ENCODE peak calls at places on chromosomes 16 and 17, in eight cellular contexts. G is body of pancreas, A is fibroblast of pulmonary artery, C is A549, X is heart left ventricle, D is fibroblast of villous mesenchyme, E is AG10803, P is hepatocyte. R is an unnamed sample.

GRCh38 chr16:85066346-85066885 is 38.8 kb downstream of the KIAA0513 start:
- DNase-seq in G (no peak), A (no peak), C (no peak), X (peak), D (no peak), E (no peak), P (no peak), R (no peak)

GRCh38 chr16:20814761-20815160 is 8.4 kb downstream of the REXO5 start:
- DNase-seq in G (no peak), A (no peak), C (no peak), X (no peak), D (no peak), E (no peak), P (no peak), R (no peak)

GRCh38 chr17:45394913-45395568 is 37.6 kb downstream of the ARHGAP27 start:
- DNase-seq in G (peak), A (peak), C (peak), X (peak), D (peak), E (peak), P (peak), R (peak)

GRCh38 chr17:559699-560378 is 154.8 kb downstream of the VPS53 start:
- DNase-seq in G (no peak), A (peak), C (no peak), X (no peak), D (peak), E (peak), P (peak), R (no peak)

GRCh38 chr17:67434061-67434525 is 57.0 kb downstream of the PITPNC1 start:
- DNase-seq in G (peak), A (peak), C (no peak), X (peak), D (no peak), E (no peak), P (no peak), R (no peak)

GRCh38 chr16:14196011-14196410 is 124.9 kb downstream of the MRTFB start:
- DNase-seq in G (no peak), A (peak), C (no peak), X (no peak), D (peak), E (no peak), P (no peak), R (no peak)

GRCh38 chr17:70479779-70480178 is 310.4 kb downstream of the KCNJ2 start:
- DNase-seq in G (no peak), A (no peak), C (no peak), X (no peak), D (no peak), E (no peak), P (no peak), R (no peak)

GRCh38 chr16:3459401-3460090 is 16.1 kb downstream of the NAA60 start:
- DNase-seq in G (no peak), A (no peak), C (no peak), X (no peak), D (no peak), E (no peak), P (peak), R (peak)

GRCh38 chr16:67394271-67395104 is 1.2 kb upstream of the TPPP3 start:
- DNase-seq in G (no peak), A (no peak), C (no peak), X (peak), D (no peak), E (no peak), P (peak), R (no peak)

GRCh38 chr17:6460531-6461161 is 16.4 kb downstream of the PIMREG start:
- DNase-seq in G (no peak), A (no peak), C (no peak), X (peak), D (no peak), E (no peak), P (no peak), R (no peak)

GRCh38 chr16:53609536-53609935 is 94.1 kb downstream of the RPGRIP1L start:
- DNase-seq in G (no peak), A (no peak), C (no peak), X (no peak), D (no peak), E (no peak), P (no peak), R (no peak)

DNA sequence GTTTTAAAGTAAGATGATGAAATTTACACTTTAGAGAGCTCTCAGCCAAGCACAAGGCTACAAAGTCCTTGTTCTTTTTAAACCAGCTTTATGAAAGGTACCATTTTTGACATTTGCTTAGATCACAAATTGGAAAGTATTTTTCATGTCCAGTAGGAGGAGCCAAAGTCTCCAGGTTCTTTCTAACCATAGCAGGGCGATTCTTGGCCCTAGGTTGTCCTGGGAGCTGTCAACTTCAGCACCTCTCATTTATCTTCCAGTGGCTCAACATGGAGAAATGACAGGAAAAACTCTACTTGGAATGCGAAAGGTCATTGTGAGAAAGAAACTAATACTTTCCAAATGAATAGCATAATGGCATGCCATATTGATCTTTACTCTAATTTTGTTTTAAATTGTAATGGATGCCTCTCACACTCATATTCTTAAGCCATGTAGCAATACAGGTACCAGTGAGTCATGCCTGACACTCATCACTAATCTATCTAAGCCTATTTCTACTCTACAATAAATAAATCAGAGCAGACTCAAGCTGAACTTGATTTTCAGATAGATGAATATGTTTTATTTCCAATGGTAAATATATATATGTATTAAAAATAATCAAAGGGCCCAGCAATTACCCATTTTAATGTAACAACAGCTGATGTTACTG is 919.1 kb upstream of the EEF2KMT start:
- DNase-seq in G (peak), A (peak), C (peak), X (no peak), D (no peak), E (no peak), P (peak), R (peak)
- TF ChIP-seq CTCF in G (peak), A (no peak), C (peak), X (no peak), D (no peak), E (no peak), P (peak), R (peak)

DNA sequence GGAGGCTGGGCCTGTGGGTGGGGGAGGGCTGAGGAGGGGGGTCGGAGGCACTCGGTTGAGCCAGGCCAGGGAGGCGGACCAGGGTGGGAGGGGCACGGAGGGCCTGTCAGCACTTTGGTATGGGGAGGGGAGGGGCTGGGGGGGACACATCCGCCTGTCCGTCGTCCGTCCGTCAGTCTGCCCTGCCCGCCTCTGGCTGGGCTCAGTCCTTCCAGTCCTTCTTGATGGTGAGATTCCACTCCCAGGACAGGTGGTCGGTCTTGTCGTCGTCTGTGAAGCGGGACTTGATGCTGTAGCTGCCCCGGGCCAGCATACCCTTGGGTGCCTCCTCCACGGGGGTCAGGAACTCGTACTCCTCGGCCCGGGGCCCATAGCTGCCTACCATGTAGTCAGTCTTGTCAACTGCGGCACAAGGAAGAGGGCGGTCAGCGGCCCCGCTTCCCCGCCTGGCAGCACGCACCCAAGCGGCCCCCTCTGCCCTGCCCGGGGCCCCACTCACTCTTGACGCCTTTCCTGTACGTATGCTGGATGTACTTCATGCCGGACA is 2.4 kb downstream of the ARHGDIA start:
- DNase-seq in G (peak), A (peak), C (peak), X (no peak), D (peak), E (peak), P (peak), R (no peak)
- H3K4me3 ChIP-seq in G (no peak), A (peak), C (peak), X (no peak), D (peak), E (peak), P (no peak), R (peak)

DNA sequence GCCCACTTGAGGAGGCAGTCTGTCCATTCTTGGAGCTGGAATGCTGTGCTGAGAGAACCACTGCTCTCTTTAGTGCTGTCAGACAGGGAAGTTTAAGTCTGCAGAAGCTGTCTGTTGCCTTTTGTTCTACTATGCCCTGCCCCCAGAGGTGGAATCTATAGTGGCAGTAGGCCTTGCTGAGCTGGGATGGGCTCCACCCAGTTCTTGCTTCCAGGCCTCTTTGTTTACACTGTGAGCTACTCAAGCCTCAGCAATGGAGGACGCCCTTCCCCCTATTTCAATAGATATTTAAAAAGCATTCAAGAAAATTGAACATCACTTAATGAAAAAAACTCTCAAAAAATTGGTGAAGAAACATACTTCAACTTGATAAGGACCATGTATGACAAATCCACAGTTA is 313.5 kb downstream of the PHKB start:
- DNase-seq in G (no peak), A (peak), C (no peak), X (no peak), D (peak), E (no peak), P (peak), R (peak)
- TF ChIP-seq CTCF in G (no peak), A (peak), C (no peak), X (no peak), D (peak), E (no peak), P (peak), R (peak)

GRCh38 chr16:87382023-87382785 is 1.4 kb downstream of the FBXO31 start:
- DNase-seq in G (no peak), A (no peak), C (no peak), X (no peak), D (no peak), E (no peak), P (peak), R (no peak)

GRCh38 chr16:87380403-87380802 is 3.2 kb downstream of the FBXO31 start:
- DNase-seq in G (no peak), A (no peak), C (no peak), X (no peak), D (no peak), E (no peak), P (no peak), R (no peak)

GRCh38 chr16:87383522-87384161 is at the start of gene FBXO31:
- DNase-seq in G (peak), A (peak), C (peak), X (peak), D (peak), E (peak), P (peak), R (no peak)

GRCh38 chr16:87384162-87384999 is 805 bp upstream of the FBXO31 start:
- DNase-seq in G (peak), A (no peak), C (peak), X (peak), D (no peak), E (no peak), P (peak), R (no peak)

GRCh38 chr16:87380875-87381274 is 2.7 kb downstream of the FBXO31 start:
- DNase-seq in G (no peak), A (peak), C (no peak), X (no peak), D (peak), E (peak), P (no peak), R (no peak)
- H3K4me3 ChIP-seq in G (no peak), A (peak), C (no peak), X (peak), D (peak), E (peak), P (no peak), R (peak)

GRCh38 chr17:72333570-72333969 is 212.8 kb downstream of the SOX9 start:
- DNase-seq in G (no peak), A (no peak), C (no peak), X (no peak), D (no peak), E (no peak), P (no peak), R (no peak)

GRCh38 chr17:72332367-72332766 is 211.5 kb downstream of the SOX9 start:
- DNase-seq in G (no peak), A (no peak), C (no peak), X (no peak), D (peak), E (no peak), P (no peak), R (no peak)

GRCh38 chr17:72336026-72336803 is 215.4 kb downstream of the SOX9 start:
- DNase-seq in G (no peak), A (no peak), C (no peak), X (no peak), D (no peak), E (no peak), P (no peak), R (no peak)

GRCh38 chr17:72336804-72337070 is 215.9 kb downstream of the SOX9 start:
- DNase-seq in G (no peak), A (no peak), C (no peak), X (no peak), D (no peak), E (no peak), P (no peak), R (no peak)

GRCh38 chr17:72334205-72334604 is 213.4 kb downstream of the SOX9 start:
- DNase-seq in G (no peak), A (peak), C (no peak), X (no peak), D (peak), E (peak), P (no peak), R (no peak)
- TF ChIP-seq CTCF in G (no peak), A (no peak), C (no peak), X (no peak), D (peak), E (peak), P (no peak), R (no peak)

GRCh38 chr17:50868594-50868993 is 2.4 kb upstream of the TOB1 start:
- DNase-seq in G (no peak), A (no peak), C (no peak), X (no peak), D (no peak), E (no peak), P (no peak), R (no peak)
- H3K4me3 ChIP-seq in G (no peak), A (no peak), C (peak), X (peak), D (peak), E (no peak), P (peak), R (peak)

R was measured in LNCaP clone FGC.